ENCODE peak calls at places on chromosome 22, in five cellular contexts. One of them, this sample, is unnamed. For H3K9me3, the result is how much of the 10 kb centered on the place peaks cover.

GRCh38 chr22:21780259-21780658 is 44.7 kb upstream of the YPEL1 start:
- DNase-seq in CD8-positive, alpha-beta T cell: no peak
- DNase-seq in GM23248: no peak
- DNase-seq in esophagus squamous epithelium: no peak
- DNase-seq in right atrium auricular region: no peak
- DNase-seq in this sample: no peak

GRCh38 chr22:29814003-29814402 is 24.1 kb downstream of the ASCC2 start:
- DNase-seq in CD8-positive, alpha-beta T cell: no peak
- DNase-seq in GM23248: no peak
- DNase-seq in esophagus squamous epithelium: no peak
- DNase-seq in right atrium auricular region: no peak
- DNase-seq in this sample: no peak

GRCh38 chr22:32661296-32661695 is 140.2 kb upstream of the TIMP3 start:
- DNase-seq in CD8-positive, alpha-beta T cell: no peak
- DNase-seq in GM23248: peak
- DNase-seq in esophagus squamous epithelium: no peak
- DNase-seq in right atrium auricular region: peak
- DNase-seq in this sample: no peak

GRCh38 chr22:30116362-30117117 is 36.3 kb downstream of the HORMAD2 start:
- DNase-seq in CD8-positive, alpha-beta T cell: no peak
- DNase-seq in GM23248: peak
- DNase-seq in esophagus squamous epithelium: no peak
- DNase-seq in right atrium auricular region: no peak
- DNase-seq in this sample: no peak

GRCh38 chr22:25478573-25478972 is 85.9 kb upstream of the GRK3 start:
- DNase-seq in CD8-positive, alpha-beta T cell: no peak
- DNase-seq in GM23248: no peak
- DNase-seq in esophagus squamous epithelium: no peak
- DNase-seq in right atrium auricular region: no peak
- DNase-seq in this sample: no peak

GRCh38 chr22:44031111-44031963 is 7.2 kb downstream of the PARVB start:
- DNase-seq in CD8-positive, alpha-beta T cell: no peak
- DNase-seq in GM23248: no peak
- DNase-seq in esophagus squamous epithelium: no peak
- DNase-seq in right atrium auricular region: no peak
- DNase-seq in this sample: no peak

GRCh38 chr22:43435851-43436535 is 24.2 kb downstream of the MPPED1 start:
- DNase-seq in CD8-positive, alpha-beta T cell: no peak
- DNase-seq in GM23248: no peak
- DNase-seq in esophagus squamous epithelium: no peak
- DNase-seq in right atrium auricular region: no peak
- DNase-seq in this sample: no peak

GRCh38 chr22:42462016-42462415 is 29.8 kb upstream of the NFAM1 start:
- DNase-seq in CD8-positive, alpha-beta T cell: no peak
- DNase-seq in GM23248: no peak
- DNase-seq in esophagus squamous epithelium: no peak
- DNase-seq in right atrium auricular region: no peak
- DNase-seq in this sample: no peak

GRCh38 chr22:25942989-25943411 is 201.0 kb downstream of the MYO18B start:
- DNase-seq in CD8-positive, alpha-beta T cell: no peak
- DNase-seq in GM23248: peak
- DNase-seq in esophagus squamous epithelium: no peak
- DNase-seq in right atrium auricular region: no peak
- DNase-seq in this sample: no peak

GRCh38 chr22:23113067-23113846 is 28.5 kb downstream of the RSPH14 start:
- DNase-seq in CD8-positive, alpha-beta T cell: no peak
- DNase-seq in GM23248: no peak
- DNase-seq in esophagus squamous epithelium: no peak
- DNase-seq in right atrium auricular region: no peak
- DNase-seq in this sample: no peak

GRCh38 chr22:42754658-42755057 is 34.0 kb upstream of the A4GALT start:
- DNase-seq in CD8-positive, alpha-beta T cell: no peak
- DNase-seq in GM23248: peak
- DNase-seq in esophagus squamous epithelium: no peak
- DNase-seq in right atrium auricular region: no peak
- DNase-seq in this sample: no peak

GRCh38 chr22:26139320-26139719 is 29.9 kb upstream of the SEZ6L start:
- DNase-seq in CD8-positive, alpha-beta T cell: no peak
- DNase-seq in GM23248: no peak
- DNase-seq in esophagus squamous epithelium: no peak
- DNase-seq in right atrium auricular region: no peak
- DNase-seq in this sample: no peak

GRCh38 chr22:23233746-23234408 is 53.6 kb downstream of the BCR start:
- DNase-seq in CD8-positive, alpha-beta T cell: no peak
- DNase-seq in GM23248: peak
- DNase-seq in esophagus squamous epithelium: no peak
- DNase-seq in right atrium auricular region: no peak
- DNase-seq in this sample: no peak

GRCh38 chr22:22752556-22753477 is 108.4 kb downstream of the GGTLC2 start:
- DNase-seq in CD8-positive, alpha-beta T cell: peak
- DNase-seq in GM23248: peak
- DNase-seq in esophagus squamous epithelium: no peak
- DNase-seq in right atrium auricular region: peak
- DNase-seq in this sample: no peak

GRCh38 chr22:26398741-26399153 is 30.3 kb upstream of the ASPHD2 start:
- DNase-seq in CD8-positive, alpha-beta T cell: peak
- DNase-seq in GM23248: peak
- DNase-seq in esophagus squamous epithelium: no peak
- DNase-seq in right atrium auricular region: peak
- DNase-seq in this sample: peak

GRCh38 chr22:28812491-28812890 is 12.1 kb upstream of the XBP1 start:
- DNase-seq in CD8-positive, alpha-beta T cell: no peak
- DNase-seq in GM23248: no peak
- DNase-seq in esophagus squamous epithelium: no peak
- DNase-seq in right atrium auricular region: no peak
- DNase-seq in this sample: no peak

GRCh38 chr22:47784367-47784983 is 1022.0 kb downstream of the TBC1D22A start:
- DNase-seq in CD8-positive, alpha-beta T cell: no peak
- DNase-seq in GM23248: no peak
- DNase-seq in esophagus squamous epithelium: no peak
- DNase-seq in right atrium auricular region: peak
- DNase-seq in this sample: no peak

GRCh38 chr22:47781427-47782111 is 1019.1 kb downstream of the TBC1D22A start:
- DNase-seq in CD8-positive, alpha-beta T cell: no peak
- DNase-seq in GM23248: no peak
- DNase-seq in esophagus squamous epithelium: no peak
- DNase-seq in right atrium auricular region: peak
- DNase-seq in this sample: no peak

GRCh38 chr22:47782461-47783075 is 1020.1 kb downstream of the TBC1D22A start:
- DNase-seq in CD8-positive, alpha-beta T cell: no peak
- DNase-seq in GM23248: no peak
- DNase-seq in esophagus squamous epithelium: no peak
- DNase-seq in right atrium auricular region: peak
- DNase-seq in this sample: no peak

GRCh38 chr22:47784991-47785390 is 1022.5 kb downstream of the TBC1D22A start:
- DNase-seq in CD8-positive, alpha-beta T cell: no peak
- DNase-seq in GM23248: no peak
- DNase-seq in esophagus squamous epithelium: no peak
- DNase-seq in right atrium auricular region: peak
- DNase-seq in this sample: no peak

GRCh38 chr22:47783433-47784366 is 1021.2 kb downstream of the TBC1D22A start:
- DNase-seq in CD8-positive, alpha-beta T cell: no peak
- DNase-seq in GM23248: no peak
- DNase-seq in esophagus squamous epithelium: no peak
- DNase-seq in right atrium auricular region: peak
- DNase-seq in this sample: no peak
- H3K9me3 ChIP-seq in CD8-positive, alpha-beta T cell: under half
- H3K9me3 ChIP-seq in GM23248: under half
- H3K9me3 ChIP-seq in esophagus squamous epithelium: under half
- H3K9me3 ChIP-seq in right atrium auricular region: under half
- H3K9me3 ChIP-seq in this sample: under half

GRCh38 chr22:38204784-38205183 is 3.0 kb downstream of the MAFF start:
- DNase-seq in CD8-positive, alpha-beta T cell: no peak
- DNase-seq in GM23248: peak
- DNase-seq in esophagus squamous epithelium: no peak
- DNase-seq in right atrium auricular region: no peak
- DNase-seq in this sample: no peak
- H3K9me3 ChIP-seq in CD8-positive, alpha-beta T cell: under half
- H3K9me3 ChIP-seq in GM23248: under half
- H3K9me3 ChIP-seq in esophagus squamous epithelium: under half
- H3K9me3 ChIP-seq in right atrium auricular region: under half
- H3K9me3 ChIP-seq in this sample: under half

DNA sequence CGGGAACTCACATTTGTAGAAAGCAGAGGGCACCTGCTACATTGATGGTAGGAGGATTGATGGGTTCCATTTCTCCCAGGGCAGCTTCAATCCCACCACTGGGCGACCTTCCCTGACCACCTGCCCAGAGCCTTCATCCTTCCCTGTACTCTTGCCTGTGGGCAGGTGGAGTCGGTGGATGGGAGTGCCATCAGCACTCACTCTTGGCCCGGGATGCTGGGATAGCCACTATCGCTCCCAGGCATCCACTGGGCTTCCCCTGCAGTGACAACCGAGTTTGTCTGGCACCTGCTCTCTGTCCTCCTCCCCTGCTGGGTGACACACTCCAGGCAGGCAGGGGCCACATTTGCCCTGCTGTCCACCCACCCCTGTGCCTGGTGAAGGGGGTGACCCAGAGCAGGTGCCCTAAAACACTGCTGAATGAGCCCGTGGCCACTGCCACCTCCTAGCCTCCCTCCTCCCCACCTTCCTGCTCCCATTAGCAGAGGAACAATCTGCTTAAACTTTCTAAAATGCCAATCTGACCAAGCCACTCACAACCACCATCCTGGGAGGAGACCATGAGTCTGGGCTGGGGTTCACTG is 604.7 kb downstream of the TBC1D22A start:
- DNase-seq in CD8-positive, alpha-beta T cell: no peak
- DNase-seq in GM23248: no peak
- DNase-seq in esophagus squamous epithelium: no peak
- DNase-seq in right atrium auricular region: no peak
- DNase-seq in this sample: no peak
- H3K9me3 ChIP-seq in CD8-positive, alpha-beta T cell: under half
- H3K9me3 ChIP-seq in GM23248: under half
- H3K9me3 ChIP-seq in esophagus squamous epithelium: under half
- H3K9me3 ChIP-seq in right atrium auricular region: under half
- H3K9me3 ChIP-seq in this sample: under half

GRCh38 chr22:49192857-49193250 is 634.8 kb downstream of the BRD1 start:
- DNase-seq in CD8-positive, alpha-beta T cell: no peak
- DNase-seq in GM23248: no peak
- DNase-seq in esophagus squamous epithelium: no peak
- DNase-seq in right atrium auricular region: no peak
- DNase-seq in this sample: no peak
- H3K9me3 ChIP-seq in CD8-positive, alpha-beta T cell: under half
- H3K9me3 ChIP-seq in GM23248: under half
- H3K9me3 ChIP-seq in esophagus squamous epithelium: under half
- H3K9me3 ChIP-seq in right atrium auricular region: under half
- H3K9me3 ChIP-seq in this sample: under half

GRCh38 chr22:48146426-48146825 is 1384.0 kb downstream of the TBC1D22A start:
- DNase-seq in CD8-positive, alpha-beta T cell: no peak
- DNase-seq in GM23248: no peak
- DNase-seq in esophagus squamous epithelium: no peak
- DNase-seq in right atrium auricular region: no peak
- DNase-seq in this sample: no peak

GRCh38 chr22:48143856-48144255 is 1381.4 kb downstream of the TBC1D22A start:
- DNase-seq in CD8-positive, alpha-beta T cell: no peak
- DNase-seq in GM23248: no peak
- DNase-seq in esophagus squamous epithelium: no peak
- DNase-seq in right atrium auricular region: no peak
- DNase-seq in this sample: no peak

GRCh38 chr22:48144318-48144717 is 1381.9 kb downstream of the TBC1D22A start:
- DNase-seq in CD8-positive, alpha-beta T cell: no peak
- DNase-seq in GM23248: no peak
- DNase-seq in esophagus squamous epithelium: no peak
- DNase-seq in right atrium auricular region: no peak
- DNase-seq in this sample: no peak

GRCh38 chr22:48147404-48147803 is 1385.0 kb downstream of the TBC1D22A start:
- DNase-seq in CD8-positive, alpha-beta T cell: no peak
- DNase-seq in GM23248: no peak
- DNase-seq in esophagus squamous epithelium: no peak
- DNase-seq in right atrium auricular region: peak
- DNase-seq in this sample: no peak

DNA sequence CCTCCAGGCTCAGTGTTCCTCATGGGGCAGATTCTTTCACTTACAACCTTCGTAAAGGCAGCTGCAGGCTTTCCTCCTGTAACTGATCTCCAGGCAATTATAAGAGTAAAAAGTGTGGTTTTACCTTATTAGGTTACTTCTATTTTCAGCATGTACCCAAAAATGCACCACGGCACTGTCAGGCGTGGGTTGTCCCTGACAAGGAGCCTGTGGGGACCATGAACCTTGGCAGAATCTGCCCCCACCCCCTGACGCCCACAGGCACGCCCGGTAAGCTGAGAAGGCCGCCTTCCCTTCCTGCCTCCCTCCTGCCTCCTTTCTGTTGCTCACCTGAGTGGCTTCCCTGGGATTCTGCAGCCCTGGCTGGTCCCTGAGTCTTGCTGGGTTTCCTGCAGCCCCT is 1383.3 kb downstream of the TBC1D22A start:
- DNase-seq in CD8-positive, alpha-beta T cell: no peak
- DNase-seq in GM23248: no peak
- DNase-seq in esophagus squamous epithelium: no peak
- DNase-seq in right atrium auricular region: no peak
- DNase-seq in this sample: no peak
- H3K9me3 ChIP-seq in CD8-positive, alpha-beta T cell: under half
- H3K9me3 ChIP-seq in GM23248: under half
- H3K9me3 ChIP-seq in esophagus squamous epithelium: under half
- H3K9me3 ChIP-seq in right atrium auricular region: under half
- H3K9me3 ChIP-seq in this sample: under half

GRCh38 chr22:27588273-27588672 is 213.3 kb downstream of the MN1 start:
- DNase-seq in CD8-positive, alpha-beta T cell: no peak
- DNase-seq in GM23248: no peak
- DNase-seq in esophagus squamous epithelium: no peak
- DNase-seq in right atrium auricular region: no peak
- DNase-seq in this sample: no peak
- H3K9me3 ChIP-seq in CD8-positive, alpha-beta T cell: under half
- H3K9me3 ChIP-seq in GM23248: under half
- H3K9me3 ChIP-seq in esophagus squamous epithelium: under half
- H3K9me3 ChIP-seq in right atrium auricular region: under half
- H3K9me3 ChIP-seq in this sample: under half

GRCh38 chr22:10778296-10778814 is 4749.6 kb upstream of the OR11H1 start:
- DNase-seq in CD8-positive, alpha-beta T cell: no peak
- DNase-seq in GM23248: no peak
- DNase-seq in esophagus squamous epithelium: no peak
- DNase-seq in right atrium auricular region: no peak
- DNase-seq in this sample: no peak
- H3K9me3 ChIP-seq in CD8-positive, alpha-beta T cell: under half
- H3K9me3 ChIP-seq in GM23248: under half
- H3K9me3 ChIP-seq in esophagus squamous epithelium: under half
- H3K9me3 ChIP-seq in right atrium auricular region: under half
- H3K9me3 ChIP-seq in this sample: under half

DNA sequence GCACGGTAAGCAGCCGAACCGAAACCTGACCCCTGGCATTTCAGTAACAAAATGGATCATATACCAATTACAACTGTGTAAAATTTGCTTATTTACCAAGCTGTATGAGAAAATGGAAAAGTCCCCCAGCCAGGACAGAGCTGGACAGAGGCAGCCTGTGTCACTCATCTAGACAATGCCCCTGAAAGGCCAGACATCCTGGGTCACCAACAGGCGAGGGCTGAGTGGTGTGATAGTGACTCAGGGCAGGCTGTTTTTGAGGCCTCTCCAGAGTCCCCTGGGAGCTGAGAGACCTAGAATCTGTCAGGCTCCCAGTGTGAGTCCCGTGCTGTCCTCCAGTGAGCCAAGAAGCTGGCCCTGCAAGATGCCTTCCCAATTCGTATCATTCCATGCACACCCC is 680.4 kb downstream of the TBC1D22A start:
- DNase-seq in CD8-positive, alpha-beta T cell: no peak
- DNase-seq in GM23248: no peak
- DNase-seq in esophagus squamous epithelium: no peak
- DNase-seq in right atrium auricular region: no peak
- DNase-seq in this sample: no peak
- H3K9me3 ChIP-seq in CD8-positive, alpha-beta T cell: under half
- H3K9me3 ChIP-seq in GM23248: under half
- H3K9me3 ChIP-seq in esophagus squamous epithelium: under half
- H3K9me3 ChIP-seq in right atrium auricular region: under half
- H3K9me3 ChIP-seq in this sample: under half

This sample was measured in T-helper 17 cell.